ENCODE peak calls at places on chromosomes 3 and 15, in seven cellular contexts. O is T-cell, N is astrocyte of the spinal cord, H is osteocyte, Q is neural crest cell, R is NCI-H524 treated with DMSO at 0.1 percent for 48 hours, Y is occipital lobe. K is an unnamed sample.

GRCh38 chr3:11604139-11604895 is 39.4 kb downstream of the VGLL4 start:
- DNase-seq in O (no peak), N (no peak), H (no peak), Q (no peak), R (no peak), Y (no peak), K (no peak)

GRCh38 chr3:134677196-134677986 is 26.6 kb upstream of the KY start:
- DNase-seq in O (no peak), N (no peak), H (no peak), Q (no peak), R (no peak), Y (peak; percentile 26), K (no peak)

GRCh38 chr3:134618473-134618860 is 32.4 kb downstream of the KY start:
- DNase-seq in O (no peak), N (no peak), H (peak; percentile 63), Q (no peak), R (no peak), Y (peak; percentile 11), K (no peak)

GRCh38 chr3:128786434-128787020 is 60.5 kb downstream of the RAB7A start:
- DNase-seq in O (no peak), N (no peak), H (no peak), Q (no peak), R (no peak), Y (no peak), K (no peak)

GRCh38 chr3:195032106-195032759 is 238.7 kb downstream of the XXYLT1 start:
- DNase-seq in O (no peak), N (no peak), H (no peak), Q (no peak), R (no peak), Y (no peak), K (no peak)

GRCh38 chr3:111315911-111316310 is 226.1 kb upstream of the CD96 start:
- DNase-seq in O (no peak), N (peak; percentile 82), H (no peak), Q (no peak), R (peak; percentile 32), Y (no peak), K (peak; percentile 84)

GRCh38 chr15:69324031-69324430 is 25.3 kb downstream of the PAQR5 start:
- DNase-seq in O (no peak), N (no peak), H (no peak), Q (no peak), R (no peak), Y (no peak), K (no peak)

GRCh38 chr3:194592798-194593752 is 40.1 kb downstream of the TMEM44 start:
- DNase-seq in O (no peak), N (peak; percentile 100), H (peak; percentile 89), Q (no peak), R (no peak), Y (no peak), K (no peak)

GRCh38 chr3:13818919-13819318 is 61.0 kb downstream of the WNT7A start:
- DNase-seq in O (no peak), N (no peak), H (no peak), Q (no peak), R (no peak), Y (no peak), K (no peak)

GRCh38 chr3:47283596-47284364 is 1.0 kb downstream of the KLHL18 start:
- DNase-seq in O (no peak), N (peak; percentile 39), H (no peak), Q (no peak), R (no peak), Y (no peak), K (no peak)

GRCh38 chr15:59292393-59292792 is 80.3 kb downstream of the MYO1E start:
- DNase-seq in O (no peak), N (peak; percentile 72), H (no peak), Q (peak; percentile 18), R (no peak), Y (peak; percentile 57), K (no peak)

GRCh38 chr15:68354923-68355322 is 77.0 kb downstream of the ITGA11 start:
- DNase-seq in O (no peak), N (peak; percentile 97), H (no peak), Q (no peak), R (no peak), Y (no peak), K (no peak)

GRCh38 chr3:28018925-28019718 is 222.3 kb upstream of the CMC1 start:
- DNase-seq in O (no peak), N (no peak), H (no peak), Q (no peak), R (no peak), Y (no peak), K (no peak)

GRCh38 chr15:39936187-39936586 is 2.3 kb downstream of the EIF2AK4 start:
- DNase-seq in O (no peak), N (peak; percentile 62), H (no peak), Q (no peak), R (no peak), Y (no peak), K (no peak)

GRCh38 chr15:38683382-38684242 is 119.0 kb upstream of the RASGRP1 start:
- DNase-seq in O (peak; percentile 69), N (peak; percentile 44), H (no peak), Q (peak; percentile 53), R (no peak), Y (peak; percentile 7), K (peak; percentile 38)

GRCh38 chr15:39191871-39192281 is 389.0 kb upstream of the THBS1 start:
- DNase-seq in O (no peak), N (peak; percentile 60), H (no peak), Q (no peak), R (no peak), Y (no peak), K (no peak)

GRCh38 chr3:111472556-111472955 is 69.4 kb upstream of the CD96 start:
- DNase-seq in O (no peak), N (no peak), H (no peak), Q (no peak), R (no peak), Y (no peak), K (no peak)

GRCh38 chr15:94229591-94230365 is 1.6 kb upstream of the MCTP2 start:
- DNase-seq in O (peak; percentile 24), N (no peak), H (no peak), Q (no peak), R (no peak), Y (no peak), K (no peak)

GRCh38 chr15:41573396-41573795 is 14.4 kb downstream of the TYRO3 start:
- DNase-seq in O (no peak), N (no peak), H (no peak), Q (no peak), R (no peak), Y (no peak), K (no peak)

GRCh38 chr3:4994144-4994730 is 15.0 kb downstream of the BHLHE40 start:
- DNase-seq in O (no peak), N (peak; percentile 49), H (no peak), Q (no peak), R (no peak), Y (no peak), K (no peak)

GRCh38 chr3:36843065-36844051 is 79.0 kb upstream of the DCLK3 start:
- DNase-seq in O (peak; percentile 28), N (peak; percentile 2), H (no peak), Q (peak; percentile 37), R (no peak), Y (peak; percentile 7), K (no peak)

GRCh38 chr15:92617197-92618037 is 38.2 kb downstream of the FAM174B start:
- DNase-seq in O (no peak), N (peak; percentile 86), H (no peak), Q (no peak), R (peak; percentile 70), Y (peak; percentile 21), K (peak; percentile 25)

GRCh38 chr3:188266581-188267274 is 112.8 kb downstream of the LPP start:
- DNase-seq in O (no peak), N (peak; percentile 88), H (no peak), Q (no peak), R (no peak), Y (no peak), K (no peak)

GRCh38 chr15:98485451-98485850 is 162.9 kb upstream of the IGF1R start:
- DNase-seq in O (no peak), N (no peak), H (no peak), Q (no peak), R (no peak), Y (no peak), K (no peak)

GRCh38 chr15:67899596-67900283 is 59.9 kb upstream of the RNU6-1 start:
- DNase-seq in O (no peak), N (no peak), H (no peak), Q (no peak), R (no peak), Y (no peak), K (no peak)

GRCh38 chr15:40536501-40536900 is 28.3 kb downstream of the CCDC32 start:
- DNase-seq in O (no peak), N (peak; percentile 62), H (no peak), Q (no peak), R (no peak), Y (no peak), K (no peak)

GRCh38 chr3:27500051-27500450 is 15.9 kb upstream of the SLC4A7 start:
- DNase-seq in O (no peak), N (no peak), H (no peak), Q (no peak), R (no peak), Y (no peak), K (no peak)

GRCh38 chr15:77696006-77696631 is 63.4 kb upstream of the LINGO1 start:
- DNase-seq in O (no peak), N (no peak), H (no peak), Q (no peak), R (no peak), Y (no peak), K (no peak)

K was measured in NCI-H2171.